ENCODE peak calls at places on chromosome 17, in four cellular contexts. S, T, I and V are unnamed samples.
A peak's percentile ranks its signal among the peaks of the same experiment; 100 is the strongest.

GRCh38 chr17:50257574-50258224 is 16.6 kb upstream of the TMEM92 start:
- DNase-seq in I (peak; percentile 42), S (no peak), T (no peak), V (no peak)

GRCh38 chr17:30545024-30545423 is 67.8 kb downstream of the GOSR1 start:
- DNase-seq in S (no peak), T (no peak), I (no peak), V (no peak)

GRCh38 chr17:56867948-56868376 is 34.0 kb downstream of the DGKE start:
- DNase-seq in T (no peak), I (peak; percentile 37), S (no peak), V (no peak)

GRCh38 chr17:48492401-48493298 is 38.2 kb downstream of the HOXB1 start:
- DNase-seq in I (peak; percentile 53), S (peak; percentile 80), T (peak; percentile 69), V (peak; percentile 76)

GRCh38 chr17:17151541-17151940 is 54.6 kb downstream of the PLD6 start:
- DNase-seq in T (no peak), S (no peak), I (no peak), V (no peak)

GRCh38 chr17:70405492-70406220 is 236.3 kb downstream of the KCNJ2 start:
- DNase-seq in I (no peak), S (no peak), T (no peak), V (no peak)

GRCh38 chr17:64736804-64737492 is 74.8 kb upstream of the SMURF2 start:
- DNase-seq in I (no peak), T (peak; percentile 52), S (peak; percentile 50), V (no peak)

GRCh38 chr17:1272701-1273100 is 2.5 kb downstream of the BHLHA9 start:
- DNase-seq in I (no peak), S (no peak), T (no peak), V (no peak)

GRCh38 chr17:17253445-17253844 is 16.5 kb upstream of the FLCN start:
- DNase-seq in T (no peak), S (no peak), I (no peak), V (no peak)

GRCh38 chr17:35931794-35932419 is 1.3 kb upstream of the RDM1 start:
- DNase-seq in T (no peak), I (no peak), S (no peak), V (no peak)

GRCh38 chr17:14595656-14596055 is 294.8 kb downstream of the HS3ST3B1 start:
- DNase-seq in S (no peak), I (no peak), T (no peak), V (no peak)

GRCh38 chr17:60442271-60443201 is 20.2 kb downstream of the CHCT1 start:
- DNase-seq in T (no peak), S (no peak), I (no peak), V (no peak)

GRCh38 chr17:58325289-58325726 is 3.3 kb downstream of the TSPOAP1 start:
- DNase-seq in I (no peak), T (no peak), S (no peak), V (no peak)

GRCh38 chr17:19714542-19715411 is 1.6 kb downstream of the SLC47A2 start:
- DNase-seq in S (no peak), I (no peak), T (no peak), V (no peak)

GRCh38 chr17:3551189-3551588 is 6.4 kb downstream of the TRPV3 start:
- DNase-seq in I (no peak), S (peak; percentile 63), T (peak; percentile 42), V (no peak)

GRCh38 chr17:6755731-6756184 is at the start of gene XAF1:
- DNase-seq in I (peak; percentile 36), T (peak; percentile 46), S (peak; percentile 52), V (no peak)

GRCh38 chr17:45996282-45996937 is 2.6 kb upstream of the STH start:
- DNase-seq in T (no peak), S (no peak), I (no peak), V (no peak)

GRCh38 chr17:49952912-49953497 is 16.0 kb upstream of the DLX4 start:
- DNase-seq in I (no peak), T (no peak), S (no peak), V (no peak)

GRCh38 chr17:41571561-41572434 is at the start of gene KRT9:
- DNase-seq in T (no peak), S (no peak), I (no peak), V (no peak)

GRCh38 chr17:31310260-31310659 is 3.6 kb downstream of the EVI2B start:
- DNase-seq in I (no peak), T (no peak), S (no peak), V (no peak)

GRCh38 chr17:4331614-4332013 is 34.9 kb downstream of the UBE2G1 start:
- DNase-seq in T (no peak), I (no peak), S (no peak), V (no peak)

GRCh38 chr17:41939044-41939695 is 8.8 kb downstream of the ODAD4 start:
- DNase-seq in S (no peak), T (no peak), I (no peak), V (no peak)

GRCh38 chr17:36705651-36706436 is 104.5 kb downstream of the MRM1 start:
- DNase-seq in S (peak; percentile 55), T (peak; percentile 46), I (no peak), V (no peak)

GRCh38 chr17:80455784-80456183 is 20.6 kb downstream of the NPTX1 start:
- DNase-seq in T (no peak), S (no peak), I (no peak), V (no peak)

GRCh38 chr17:9346296-9346926 is 229.2 kb downstream of the STX8 start:
- DNase-seq in T (no peak), I (no peak), S (no peak), V (no peak)

GRCh38 chr17:16872351-16872751 is 99.6 kb downstream of the TNFRSF13B start:
- DNase-seq in T (peak; percentile 22), I (no peak), S (no peak), V (no peak)

GRCh38 chr17:50953831-50954601 is 87.9 kb upstream of the TOB1 start:
- DNase-seq in T (no peak), I (no peak), S (peak; percentile 43), V (peak; percentile 86)

GRCh38 chr17:75849724-75850123 is 5.4 kb downstream of the WBP2 start:
- DNase-seq in I (no peak), S (no peak), T (no peak), V (no peak)

GRCh38 chr17:75850928-75851692 is 4.0 kb downstream of the WBP2 start:
- DNase-seq in T (no peak), I (no peak), S (no peak), V (no peak)

GRCh38 chr17:75847595-75848522 is 3.7 kb upstream of the UNC13D start:
- DNase-seq in I (no peak), S (no peak), T (no peak), V (no peak)

GRCh38 chr17:75848523-75849303 is 4.5 kb upstream of the UNC13D start:
- DNase-seq in S (peak; percentile 88), T (peak; percentile 86), I (peak; percentile 83), V (peak; percentile 82)

GRCh38 chr17:75849304-75849695 is 5.1 kb upstream of the UNC13D start:
- DNase-seq in I (no peak), T (no peak), S (no peak), V (no peak)
- TF ChIP-seq POLR2A in I (no peak), T (no peak), S (no peak), V (no peak)

DNA sequence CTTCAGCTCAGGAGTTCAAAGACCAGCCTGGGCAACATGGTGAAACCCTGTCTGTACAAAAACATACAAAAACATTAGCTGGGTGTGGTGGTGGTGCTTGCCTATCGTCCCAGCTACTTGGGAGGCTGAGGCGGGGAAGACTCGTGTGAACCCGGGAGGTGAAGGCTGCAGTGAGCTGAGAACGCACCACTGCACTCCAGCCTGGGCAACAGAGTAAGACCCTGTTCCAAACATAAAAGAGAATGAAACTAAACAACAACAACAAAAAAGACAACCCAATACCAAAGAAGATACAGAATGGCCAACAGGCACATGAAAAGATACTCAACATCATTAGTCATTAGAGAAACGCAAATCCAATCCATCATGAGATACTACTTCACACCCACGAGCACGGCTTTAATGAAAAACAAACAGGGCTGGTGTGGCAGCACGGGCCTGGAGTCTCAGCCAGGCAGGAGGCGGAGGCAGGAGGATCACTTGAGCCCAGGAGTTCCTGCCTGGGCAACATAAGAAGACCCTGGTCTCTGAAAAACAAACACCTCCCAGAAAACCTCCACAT is 7.4 kb upstream of the SLC16A3 start:
- DNase-seq in I (no peak), S (no peak), T (no peak), V (no peak)
- H3K4me3 ChIP-seq in I (no peak overlapping the region), S (no peak overlapping the region), T (no peak overlapping the region), V (no peak overlapping the region)

GRCh38 chr17:68324654-68325336 is 33.5 kb downstream of the ARSG start:
- DNase-seq in T (no peak), S (no peak), I (no peak), V (no peak)

GRCh38 chr17:68328676-68329075 is 37.4 kb downstream of the ARSG start:
- DNase-seq in T (no peak), S (no peak), I (no peak), V (peak; percentile 55)

GRCh38 chr17:68325961-68326360 is 34.7 kb downstream of the ARSG start:
- DNase-seq in T (no peak), I (no peak), S (no peak), V (no peak)

GRCh38 chr17:68327823-68328557 is 36.7 kb downstream of the ARSG start:
- DNase-seq in S (no peak), T (no peak), I (no peak), V (no peak)

DNA sequence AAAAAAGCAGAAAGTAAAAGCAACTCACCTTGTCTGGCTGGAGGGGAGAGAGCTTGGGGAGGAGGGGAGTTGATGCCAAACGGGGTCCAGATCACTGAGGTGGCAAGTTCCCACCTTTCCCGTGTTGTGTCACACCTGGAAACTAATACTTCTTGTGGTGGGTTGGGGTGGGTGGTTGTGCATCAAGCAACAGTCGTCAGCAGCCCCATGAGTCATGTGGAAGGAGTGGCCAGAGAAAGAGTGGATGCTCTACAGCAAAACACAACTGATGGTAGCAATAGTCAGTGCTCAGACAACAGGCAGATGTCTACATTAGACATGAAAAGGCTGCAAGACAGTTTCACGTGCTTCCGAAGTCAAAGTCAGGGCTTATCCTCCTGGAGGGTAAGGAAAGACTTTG is 35.4 kb downstream of the ARSG start:
- DNase-seq in S (no peak), T (no peak), I (no peak), V (no peak)
- H3K27ac ChIP-seq in S (no peak overlapping the region), T (no peak overlapping the region), I (no peak overlapping the region), V (no peak overlapping the region)

GRCh38 chr17:32483451-32484019 is 3.3 kb upstream of the CDK5R1 start:
- DNase-seq in T (peak; percentile 42), S (no peak), I (peak; percentile 59), V (peak; percentile 33)
- TF ChIP-seq POLR2A in T (no peak), S (no peak), I (no peak), V (no peak)